ENCODE peak calls at places on chromosomes 13 and 19, in six cellular contexts. W is stimulated activated CD4-positive, alpha-beta T cell treated with anti-CD3 and anti-CD28 coated beads, Interleukin-4, amount 100 ng/mL, for 24 hours; D is uterus; E is NCI-H1092 treated with DMSO at 0.1 percent for 48 hours; Z is NCI-H524; V is prostate gland. R is an unnamed sample.

GRCh38 chr13:71871180-71871754 is 4.3 kb upstream of the DACH1 start:
- DNase-seq in E (peak; percentile 79), W (no peak), D (no peak), Z (peak; percentile 54), V (no peak), R (no peak)

GRCh38 chr19:54533476-54533875 is 30.8 kb downstream of the LAIR2 start:
- DNase-seq in D (no peak), V (no peak), W (no peak), E (no peak), Z (no peak), R (no peak)

GRCh38 chr13:40026741-40027140 is 371.3 kb downstream of the COG6 start:
- DNase-seq in E (no peak), D (no peak), W (peak; percentile 71), V (no peak), Z (no peak), R (no peak)

GRCh38 chr13:101401196-101401595 is 15.1 kb downstream of the NALCN start:
- DNase-seq in V (no peak), W (no peak), Z (no peak), D (no peak), E (no peak), R (no peak)

GRCh38 chr19:10516671-10517286 is 468 bp downstream of the S1PR5 start:
- DNase-seq in D (no peak), Z (no peak), V (no peak), W (no peak), E (no peak), R (peak; percentile 27)

GRCh38 chr13:105971312-105971711 is 564.1 kb downstream of the EFNB2 start:
- DNase-seq in W (no peak), D (no peak), V (no peak), Z (no peak), E (no peak), R (no peak)

GRCh38 chr19:982567-983170 is 1.5 kb upstream of the WDR18 start:
- DNase-seq in Z (peak; percentile 64), D (peak; percentile 46), V (peak; percentile 47), W (peak; percentile 77), E (peak; percentile 59), R (no peak)

GRCh38 chr13:72651196-72651595 is 76.2 kb downstream of the MZT1 start:
- DNase-seq in D (no peak), Z (peak; percentile 73), E (peak; percentile 52), W (no peak), V (no peak), R (peak; percentile 73)

R was measured in DMS153.